ENCODE peak calls at places on chromosome 15, in ten cellular contexts. L is activated T-helper 1 cell treated with anti-CD3 and anti-CD28 coated beads, Interleukin-2, amount 50 U/mL, for 16 hours; X is effector memory CD4-positive, alpha-beta T cell; W is OCI-LY7; V is astrocyte of the hippocampus; U is AG04450; Z is AG08396; G is bronchial epithelial cell; M is D341Med; N is activated CD8-positive, alpha-beta memory T cell treated with anti-CD3 and anti-CD28 coated beads, Interleukin-2, amount 50 U/mL, for 4 hours. O is an unnamed sample.

GRCh38 chr15:96629501-96629900 is 299.0 kb downstream of the NR2F2 start:
- DNase-seq in L (no peak), X (no peak), W (no peak), V (no peak), U (no peak), Z (no peak), G (no peak), M (no peak), N (no peak), O (no peak)

GRCh38 chr15:25240461-25241021 is 198.3 kb downstream of the UBE3A start:
- DNase-seq in L (no peak), X (no peak), W (no peak), V (no peak), U (no peak), Z (no peak), G (no peak), M (no peak), N (peak; percentile 8), O (no peak)

GRCh38 chr15:37134699-37135131 is 34.4 kb upstream of the MEIS2 start:
- DNase-seq in L (no peak), X (no peak), W (peak; percentile 46), V (peak; percentile 53), U (no peak), Z (peak; percentile 45), G (peak; percentile 47), M (peak; percentile 34), N (no peak), O (peak; percentile 64)

GRCh38 chr15:75531041-75531450 is 48.1 kb downstream of the PTPN9 start:
- DNase-seq in L (no peak), X (no peak), W (no peak), V (peak; percentile 53), U (no peak), Z (no peak), G (no peak), M (no peak), N (no peak), O (peak; percentile 63)

GRCh38 chr15:92449476-92449875 is 55.8 kb downstream of the ST8SIA2 start:
- DNase-seq in L (no peak), X (no peak), W (no peak), V (peak; percentile 74), U (no peak), Z (no peak), G (peak; percentile 18), M (no peak), N (no peak), O (peak; percentile 40)

GRCh38 chr15:53074221-53074620 is 284.1 kb upstream of the ONECUT1 start:
- DNase-seq in L (no peak), X (no peak), W (no peak), V (no peak), U (no peak), Z (no peak), G (no peak), M (no peak), N (no peak), O (no peak)

GRCh38 chr15:31083394-31083790 is 18.1 kb downstream of the TRPM1 start:
- DNase-seq in L (no peak), X (no peak), W (no peak), V (peak; percentile 64), U (no peak), Z (no peak), G (no peak), M (no peak), N (no peak), O (no peak)

GRCh38 chr15:96354731-96355560 is 24.4 kb downstream of the NR2F2 start:
- DNase-seq in L (no peak), X (no peak), W (no peak), V (no peak), U (no peak), Z (peak; percentile 82), G (peak; percentile 76), M (no peak), N (no peak), O (peak; percentile 63)

GRCh38 chr15:74809951-74810350 is 2.7 kb upstream of the LMAN1L start:
- DNase-seq in L (no peak), X (no peak), W (no peak), V (peak; percentile 40), U (no peak), Z (no peak), G (peak; percentile 8), M (no peak), N (no peak), O (no peak)

GRCh38 chr15:73952913-73953750 is 26.9 kb downstream of the LOXL1 start:
- DNase-seq in L (no peak), X (no peak), W (no peak), V (no peak), U (no peak), Z (no peak), G (no peak), M (no peak), N (no peak), O (no peak)

GRCh38 chr15:98651581-98652220 is 3.4 kb downstream of the IGF1R start:
- DNase-seq in L (no peak), X (no peak), W (no peak), V (peak; percentile 49), U (no peak), Z (peak; percentile 28), G (peak; percentile 55), M (peak; percentile 70), N (no peak), O (no peak)